ENCODE peak calls at places on chromosomes 11 and 22, in ten cellular contexts. Z is small intestine; Q is CD8-positive, alpha-beta T cell; V is CD8-positive, alpha-beta memory T cell; C is fibroblast of lung; X is Caco-2; W is astrocyte; F is right lobe of liver; O is iPS DF 6.9; E is spleen. N is an unnamed sample. For H3K4me1, the result is how much of the 10 kb centered on the place peaks cover.

GRCh38 chr11:33207408-33207985 is 46.2 kb upstream of the CSTF3 start:
- DNase-seq in X (no peak), Z (no peak), V (no peak), C (no peak), O (no peak), E (no peak), Q (no peak), W (peak), F (no peak), N (no peak)

GRCh38 chr11:11279956-11280689 is 72.9 kb downstream of the CSNK2A3 start:
- DNase-seq in C (peak), F (no peak), E (peak), O (no peak), Z (no peak), Q (no peak), V (no peak), W (no peak), X (no peak), N (no peak)

GRCh38 chr11:19725379-19726079 is 12.9 kb downstream of the NAV2 start:
- DNase-seq in C (no peak), F (no peak), Q (no peak), W (peak), V (no peak), E (no peak), Z (no peak), O (no peak), X (peak), N (no peak)

GRCh38 chr11:95563859-95564258 is 225.7 kb downstream of the FAM76B start:
- DNase-seq in Z (no peak), X (no peak), W (peak), F (no peak), V (no peak), E (no peak), O (no peak), Q (no peak), C (no peak), N (no peak)

GRCh38 chr11:108019870-108020540 is 11.3 kb downstream of the CUL5 start:
- DNase-seq in W (no peak), O (no peak), F (no peak), C (peak), E (no peak), Z (no peak), Q (no peak), V (no peak), X (no peak), N (peak)

GRCh38 chr22:32016081-32016480 is 27.0 kb upstream of the SLC5A1 start:
- DNase-seq in C (no peak), O (no peak), W (no peak), X (no peak), Z (no peak), V (no peak), Q (no peak), E (no peak), F (no peak), N (no peak)

GRCh38 chr11:18773104-18773503 is 18.5 kb downstream of the PTPN5 start:
- DNase-seq in E (no peak), F (no peak), X (no peak), O (no peak), C (no peak), W (no peak), V (no peak), Q (no peak), Z (no peak), N (no peak)

GRCh38 chr22:39013923-39014722 is at the start of gene APOBEC3C:
- DNase-seq in O (no peak), X (peak), E (peak), C (peak), V (peak), Z (peak), F (peak), W (peak), Q (peak), N (peak)

GRCh38 chr11:111652184-111652583 is 49.9 kb downstream of the SIK2 start:
- DNase-seq in O (no peak), Q (no peak), E (no peak), X (no peak), C (no peak), F (no peak), Z (no peak), W (peak), V (no peak), N (no peak)

GRCh38 chr11:121630041-121630440 is 177.3 kb upstream of the SORL1-AS1 start:
- DNase-seq in O (no peak), Q (no peak), X (no peak), V (no peak), W (peak), F (no peak), E (no peak), Z (no peak), C (peak), N (peak)

GRCh38 chr11:44301856-44302231 is 8.1 kb downstream of the ALX4 start:
- DNase-seq in F (no peak), V (no peak), O (no peak), C (no peak), Q (no peak), E (no peak), W (no peak), Z (no peak), X (no peak), N (peak)

GRCh38 chr11:34890812-34891211 is 25.4 kb downstream of the APIP start:
- DNase-seq in O (no peak), C (peak), X (peak), E (no peak), F (no peak), V (no peak), Z (peak), Q (no peak), W (peak), N (peak)

GRCh38 chr22:22025320-22026156 is 43.0 kb upstream of the TOP3B start:
- DNase-seq in V (no peak), X (no peak), C (no peak), W (no peak), O (no peak), Z (no peak), F (no peak), E (peak), Q (no peak), N (no peak)

GRCh38 chr11:101686514-101686913 is 102.7 kb upstream of the TRPC6 start:
- DNase-seq in V (no peak), O (no peak), Q (no peak), X (no peak), Z (no peak), F (no peak), C (peak), E (no peak), W (peak), N (no peak)

GRCh38 chr22:49522582-49523373 is 304.9 kb downstream of the BRD1 start:
- DNase-seq in E (peak), O (no peak), F (no peak), Z (no peak), X (no peak), V (no peak), W (no peak), Q (no peak), C (no peak), N (no peak)

GRCh38 chr11:131079036-131079435 is 162.8 kb upstream of the SNX19 start:
- DNase-seq in O (no peak), F (no peak), Q (no peak), C (no peak), V (no peak), W (no peak), X (no peak), Z (no peak), E (no peak), N (no peak)

GRCh38 chr11:75450826-75451783 is 18.1 kb upstream of the KLHL35 start:
- DNase-seq in E (no peak), F (no peak), W (no peak), Z (no peak), V (peak), X (peak), C (no peak), O (no peak), Q (no peak), N (no peak)

GRCh38 chr11:63534895-63535461 is 1.6 kb upstream of the PLAAT4 start:
- DNase-seq in F (no peak), X (no peak), C (no peak), Z (no peak), Q (no peak), O (no peak), W (no peak), E (no peak), V (peak), N (no peak)

GRCh38 chr22:49298834-49299750 is 528.6 kb downstream of the BRD1 start:
- DNase-seq in F (no peak), W (no peak), X (no peak), E (peak), C (no peak), O (no peak), V (peak), Q (no peak), Z (no peak), N (no peak)

GRCh38 chr11:123193742-123194141 is 1.3 kb downstream of the CLMP start:
- DNase-seq in O (no peak), E (no peak), Q (no peak), C (no peak), X (no peak), Z (no peak), W (no peak), F (no peak), V (no peak), N (no peak)

GRCh38 chr11:85627332-85627997 is at the start of gene DLG2:
- DNase-seq in C (peak), W (peak), Z (peak), F (no peak), O (no peak), V (no peak), Q (no peak), E (no peak), X (peak), N (peak)

GRCh38 chr11:123363556-123363955 is 66.5 kb upstream of the GRAMD1B start:
- DNase-seq in O (no peak), V (no peak), C (no peak), X (no peak), Q (no peak), Z (no peak), W (no peak), F (no peak), E (no peak), N (no peak)

GRCh38 chr22:42763965-42764480 is 43.4 kb upstream of the A4GALT start:
- DNase-seq in C (no peak), X (no peak), O (no peak), E (no peak), V (no peak), Z (no peak), F (no peak), Q (no peak), W (no peak), N (no peak)

GRCh38 chr11:74370122-74370521 is 28.1 kb downstream of the PGM2L1 start:
- DNase-seq in Z (no peak), F (no peak), C (no peak), O (no peak), Q (no peak), X (no peak), W (no peak), V (no peak), E (no peak), N (no peak)

GRCh38 chr11:35313066-35313765 is 106.1 kb downstream of the SLC1A2 start:
- DNase-seq in F (no peak), Q (no peak), V (no peak), C (no peak), E (no peak), Z (no peak), X (no peak), W (no peak), O (no peak), N (no peak)

GRCh38 chr22:43148581-43148980 is 2.8 kb upstream of the TSPO start:
- DNase-seq in X (no peak), W (no peak), Q (no peak), F (no peak), C (no peak), Z (no peak), O (no peak), V (no peak), E (peak), N (no peak)

GRCh38 chr22:39490135-39490798 is 11.8 kb upstream of the MIEF1 start:
- DNase-seq in C (peak), E (peak), F (peak), Z (peak), O (no peak), V (peak), W (peak), Q (peak), X (peak), N (peak)

GRCh38 chr11:1396375-1396841 is 6.7 kb downstream of the BRSK2 start:
- DNase-seq in Z (no peak), W (no peak), V (no peak), X (no peak), F (no peak), O (no peak), C (no peak), Q (no peak), E (no peak), N (no peak)

GRCh38 chr22:46933526-46933925 is 171.1 kb downstream of the TBC1D22A start:
- DNase-seq in C (no peak), X (no peak), Q (no peak), W (no peak), F (no peak), Z (no peak), O (no peak), V (no peak), E (no peak), N (no peak)

GRCh38 chr11:1029051-1029450 is 7.5 kb downstream of the MUC6 start:
- DNase-seq in O (no peak), Q (no peak), V (no peak), C (no peak), E (no peak), F (no peak), W (no peak), X (no peak), Z (no peak), N (no peak)

GRCh38 chr11:9574556-9574805 is 1.0 kb downstream of the WEE1 start:
- DNase-seq in O (no peak), W (no peak), V (no peak), Q (no peak), Z (no peak), X (no peak), C (no peak), F (no peak), E (peak), N (no peak)

GRCh38 chr11:134004406-134005197 is 47.8 kb upstream of the IGSF9B start:
- DNase-seq in Z (no peak), O (no peak), W (no peak), X (no peak), E (no peak), F (no peak), Q (no peak), C (no peak), V (no peak), N (no peak)

DNA sequence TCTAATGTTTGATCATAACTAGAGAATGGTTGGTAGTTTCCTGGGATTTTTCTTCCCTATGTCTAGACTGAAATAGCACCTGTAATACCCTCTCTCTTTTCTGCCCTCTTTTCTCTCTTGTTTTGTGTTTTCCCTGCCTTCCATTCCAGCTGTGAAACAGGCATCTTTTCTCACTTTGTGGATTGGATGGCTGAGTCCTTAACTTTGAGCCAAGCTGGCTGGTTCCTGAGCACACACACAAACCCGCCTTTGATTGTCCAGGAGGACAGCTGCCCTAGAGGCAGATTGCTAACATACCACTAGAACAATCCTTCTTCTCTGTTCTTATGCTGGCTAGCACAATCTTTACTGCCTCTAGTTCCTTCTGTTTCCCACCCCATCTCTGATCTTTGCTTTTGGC is 17.7 kb downstream of the CTNND1 start:
- DNase-seq in O (no peak), W (peak), C (no peak), V (no peak), Q (no peak), X (peak), Z (no peak), E (no peak), F (no peak), N (peak)
- H3K4me1 ChIP-seq in O (under half), W (under half), C (under half), V (under half), Q (under half), X (half or more), Z (under half), E (half or more), F (under half), N (half or more)

GRCh38 chr11:73268671-73269271 is 3.4 kb upstream of the P2RY6 start:
- DNase-seq in Q (no peak), V (no peak), O (no peak), W (no peak), X (no peak), F (no peak), C (no peak), E (no peak), Z (no peak), N (no peak)

GRCh38 chr11:73265853-73266643 is 6.1 kb upstream of the P2RY6 start:
- DNase-seq in O (no peak), E (no peak), V (no peak), F (no peak), Z (no peak), Q (no peak), W (no peak), C (no peak), X (no peak), N (no peak)

GRCh38 chr11:73267921-73268540 is 4.1 kb upstream of the P2RY6 start:
- DNase-seq in Q (no peak), V (no peak), O (no peak), W (no peak), X (no peak), F (no peak), C (no peak), Z (no peak), E (no peak), N (no peak)

GRCh38 chr11:73266644-73267015 is 5.5 kb upstream of the P2RY6 start:
- DNase-seq in Q (no peak), V (no peak), F (no peak), E (no peak), O (no peak), Z (no peak), C (no peak), X (no peak), W (no peak), N (no peak)

DNA sequence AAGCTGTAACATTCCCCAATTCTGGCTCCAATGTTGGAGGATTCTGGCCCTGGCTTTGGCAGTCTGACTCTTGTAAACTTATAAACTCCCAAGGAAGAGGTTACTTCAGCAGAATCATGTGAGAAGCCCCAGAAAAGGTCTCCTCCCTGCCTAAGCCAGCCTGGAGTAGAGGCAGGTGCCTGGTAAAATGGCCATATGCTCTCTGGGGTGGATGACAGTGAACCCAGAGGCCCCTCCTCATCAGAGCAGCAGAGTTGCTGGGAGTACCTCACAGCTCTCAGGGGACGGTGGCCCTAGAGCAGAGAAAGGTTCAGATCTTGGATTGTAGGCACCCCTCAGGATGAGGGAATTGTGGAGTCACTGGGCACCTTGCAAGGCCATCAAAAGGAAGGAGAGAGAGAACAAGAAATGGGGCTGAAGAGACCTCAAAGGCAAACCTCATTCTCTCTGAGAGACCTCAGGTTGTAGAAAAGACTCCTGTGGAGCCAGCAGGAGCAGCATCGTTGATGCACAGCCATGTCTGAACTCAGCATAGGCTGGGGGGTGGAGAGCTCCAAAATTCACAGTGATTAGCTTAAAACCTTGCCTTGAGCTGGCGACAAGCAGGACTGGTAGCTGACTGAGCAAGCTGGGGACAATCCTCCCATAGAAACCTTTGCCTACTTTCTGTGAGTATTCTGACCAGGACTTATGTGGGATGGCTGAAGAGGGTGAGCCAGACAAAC is 4.9 kb upstream of the P2RY6 start:
- DNase-seq in Q (no peak), O (no peak), W (no peak), X (no peak), Z (no peak), F (no peak), E (no peak), V (no peak), C (no peak), N (no peak)
- H3K4me1 ChIP-seq in Q (under half), O (under half), W (under half), X (under half), Z (under half), F (under half), E (under half), V (under half), C (under half), N (under half)

GRCh38 chr11:67293090-67293489 is 4.0 kb downstream of the ANKRD13D start:
- DNase-seq in V (no peak), Z (no peak), E (no peak), W (peak), O (no peak), X (no peak), C (peak), Q (no peak), F (no peak), N (peak)

GRCh38 chr11:67290801-67291200 is 1.7 kb downstream of the ANKRD13D start:
- DNase-seq in V (no peak), O (no peak), C (no peak), F (peak), Z (no peak), X (no peak), W (peak), E (peak), Q (no peak), N (no peak)

GRCh38 chr11:67291481-67292381 is 2.6 kb downstream of the ANKRD13D start:
- DNase-seq in E (peak), O (no peak), V (no peak), C (no peak), X (no peak), W (no peak), Z (no peak), Q (no peak), F (peak), N (no peak)

GRCh38 chr11:67289651-67290479 is 762 bp downstream of the ANKRD13D start:
- DNase-seq in Q (no peak), O (no peak), V (no peak), Z (no peak), E (peak), C (no peak), W (no peak), F (peak), X (no peak), N (no peak)

GRCh38 chr11:67292671-67293070 is 3.6 kb downstream of the ANKRD13D start:
- DNase-seq in X (no peak), V (no peak), O (no peak), C (no peak), Q (no peak), W (no peak), E (no peak), Z (no peak), F (no peak), N (no peak)
- H3K4me1 ChIP-seq in X (under half), V (half or more), O (under half), C (under half), Q (under half), W (under half), E (under half), Z (under half), F (under half), N (under half)

DNA sequence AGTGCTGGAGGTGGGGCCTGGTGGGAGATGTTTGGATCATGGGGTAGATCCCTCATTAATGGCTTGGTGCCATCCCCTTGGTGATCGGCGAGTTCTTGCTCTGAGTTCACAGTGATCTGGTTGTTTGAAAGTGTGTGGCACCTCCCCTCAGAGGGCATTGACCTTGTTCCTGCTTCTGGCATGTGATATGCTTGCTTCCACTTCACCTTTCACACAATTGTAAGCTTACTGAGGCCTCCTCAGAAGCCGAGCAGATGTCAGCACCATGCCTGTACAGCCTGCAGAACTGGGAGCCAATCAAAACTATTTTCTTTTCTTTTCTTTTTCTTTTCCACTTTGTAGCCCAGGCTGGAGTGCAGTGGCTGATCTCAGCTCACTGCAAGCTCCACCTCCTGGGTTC is 11.0 kb upstream of the CATSPER1 start:
- DNase-seq in V (no peak), C (no peak), Z (no peak), W (no peak), O (no peak), Q (no peak), X (no peak), F (no peak), E (no peak), N (no peak)
- H3K4me1 ChIP-seq in V (under half), C (under half), Z (under half), W (under half), O (under half), Q (under half), X (under half), F (under half), E (under half), N (under half)

DNA sequence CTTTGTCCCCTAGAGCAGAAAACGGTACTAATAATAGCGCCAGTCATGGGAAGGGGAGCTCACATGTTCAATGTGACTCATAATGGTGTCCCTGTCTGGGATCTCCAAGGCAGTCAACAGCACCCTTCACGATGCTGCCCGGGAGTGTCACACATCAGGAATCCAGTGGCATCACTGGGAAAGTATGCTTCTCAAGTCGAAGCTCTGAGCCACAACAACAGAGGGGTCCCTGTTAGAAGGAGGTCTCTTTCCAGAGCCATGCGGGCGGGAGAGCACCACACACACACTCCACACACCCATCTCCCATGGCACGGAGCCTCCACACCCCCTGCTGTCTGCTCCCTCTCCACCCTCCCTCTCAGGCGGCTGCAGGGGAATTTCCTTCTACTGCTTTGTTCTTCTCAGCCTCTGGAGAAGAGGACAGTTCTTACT is 119.7 kb downstream of the ETS1 start:
- DNase-seq in E (no peak), F (no peak), V (no peak), W (peak), O (no peak), C (peak), Q (no peak), Z (no peak), X (no peak), N (no peak)
- H3K4me1 ChIP-seq in E (half or more), F (under half), V (half or more), W (half or more), O (under half), C (half or more), Q (half or more), Z (under half), X (under half), N (under half)

GRCh38 chr22:30250039-30250565 is 3.5 kb upstream of the LIF start:
- DNase-seq in X (no peak), C (no peak), V (no peak), E (no peak), W (no peak), F (no peak), Q (no peak), O (no peak), Z (no peak), N (no peak)
- H3K4me1 ChIP-seq in X (under half), C (half or more), V (under half), E (under half), W (half or more), F (under half), Q (under half), O (under half), Z (under half), N (under half)